ENCODE peak calls at places on chromosomes 1 and 21, in five cellular contexts. W is H1, D is K562, E is HepG2, O is GM12878. S is an unnamed sample.

GRCh38 chr1:89635825-89636815 is 3.2 kb downstream of the LRRC8C start:
- DNase-seq in O (no peak), D (no peak), E (no peak), W (no peak), S (no peak)

GRCh38 chr1:23343246-23344110 is 606 bp downstream of the HNRNPR start:
- DNase-seq in W (no peak), D (no peak), E (peak), O (no peak), S (no peak)

GRCh38 chr1:154179951-154180687 is 11.8 kb downstream of the TPM3 start:
- DNase-seq in W (no peak), D (no peak), E (no peak), O (no peak), S (no peak)

GRCh38 chr1:236736761-236737160 is 50.5 kb downstream of the ACTN2 start:
- DNase-seq in D (no peak), O (no peak), E (no peak), W (no peak), S (no peak)

GRCh38 chr1:38586993-38587646 is 272.5 kb downstream of the RRAGC start:
- DNase-seq in W (peak), D (peak), O (peak), E (peak), S (peak)

GRCh38 chr21:36723371-36723881 is 24.5 kb downstream of the SIM2 start:
- DNase-seq in W (no peak), D (no peak), O (no peak), E (no peak), S (no peak)

GRCh38 chr1:247415423-247416361 is at the start of gene NLRP3:
- DNase-seq in W (no peak), E (peak), D (no peak), O (no peak), S (no peak)

GRCh38 chr21:38683222-38683621 is 122.5 kb upstream of the ETS2 start:
- DNase-seq in O (no peak), W (no peak), E (no peak), D (no peak), S (no peak)

GRCh38 chr1:41758904-41759548 is 159.7 kb downstream of the HIVEP3 start:
- DNase-seq in O (no peak), W (no peak), E (no peak), D (no peak), S (no peak)

GRCh38 chr1:226308166-226308722 is 720 bp downstream of the LIN9 start:
- DNase-seq in W (no peak), O (no peak), E (no peak), D (no peak), S (no peak)

GRCh38 chr21:35203093-35204021 is 154.3 kb upstream of the RUNX1 start:
- DNase-seq in D (no peak), O (no peak), E (no peak), W (no peak), S (no peak)

GRCh38 chr1:37238376-37239224 is 204.3 kb upstream of the GRIK3 start:
- DNase-seq in D (no peak), O (no peak), W (no peak), E (no peak), S (no peak)

GRCh38 chr1:59422921-59423575 is 126.2 kb downstream of the FGGY start:
- DNase-seq in W (no peak), O (no peak), D (no peak), E (peak), S (no peak)

GRCh38 chr1:44808938-44809917 is 905 bp downstream of the BTBD19 start:
- DNase-seq in E (peak), D (peak), O (peak), W (no peak), S (no peak)

GRCh38 chr1:209899948-209900347 is 38.1 kb upstream of the SYT14 start:
- DNase-seq in D (peak), E (peak), O (no peak), W (peak), S (peak)

GRCh38 chr1:112906155-112906698 is 49.8 kb downstream of the SLC16A1 start:
- DNase-seq in W (no peak), E (no peak), O (no peak), D (no peak), S (no peak)

GRCh38 chr21:44455524-44456206 is 355 bp downstream of the LRRC3 start:
- DNase-seq in E (no peak), D (no peak), W (no peak), O (no peak), S (no peak)

GRCh38 chr1:115409097-115409852 is 71.2 kb upstream of the NGF start:
- DNase-seq in O (no peak), E (no peak), D (no peak), W (no peak), S (no peak)

GRCh38 chr1:225762002-225762441 is 15.6 kb upstream of the SRP9 start:
- DNase-seq in O (no peak), E (no peak), W (no peak), D (no peak), S (no peak)

GRCh38 chr1:200535605-200536004 is 84.9 kb downstream of the KIF14 start:
- DNase-seq in E (peak), W (no peak), O (no peak), D (no peak), S (peak)
- TF ChIP-seq RAD21 in E (no peak), W (peak), O (peak), D (peak), S (peak)

DNA sequence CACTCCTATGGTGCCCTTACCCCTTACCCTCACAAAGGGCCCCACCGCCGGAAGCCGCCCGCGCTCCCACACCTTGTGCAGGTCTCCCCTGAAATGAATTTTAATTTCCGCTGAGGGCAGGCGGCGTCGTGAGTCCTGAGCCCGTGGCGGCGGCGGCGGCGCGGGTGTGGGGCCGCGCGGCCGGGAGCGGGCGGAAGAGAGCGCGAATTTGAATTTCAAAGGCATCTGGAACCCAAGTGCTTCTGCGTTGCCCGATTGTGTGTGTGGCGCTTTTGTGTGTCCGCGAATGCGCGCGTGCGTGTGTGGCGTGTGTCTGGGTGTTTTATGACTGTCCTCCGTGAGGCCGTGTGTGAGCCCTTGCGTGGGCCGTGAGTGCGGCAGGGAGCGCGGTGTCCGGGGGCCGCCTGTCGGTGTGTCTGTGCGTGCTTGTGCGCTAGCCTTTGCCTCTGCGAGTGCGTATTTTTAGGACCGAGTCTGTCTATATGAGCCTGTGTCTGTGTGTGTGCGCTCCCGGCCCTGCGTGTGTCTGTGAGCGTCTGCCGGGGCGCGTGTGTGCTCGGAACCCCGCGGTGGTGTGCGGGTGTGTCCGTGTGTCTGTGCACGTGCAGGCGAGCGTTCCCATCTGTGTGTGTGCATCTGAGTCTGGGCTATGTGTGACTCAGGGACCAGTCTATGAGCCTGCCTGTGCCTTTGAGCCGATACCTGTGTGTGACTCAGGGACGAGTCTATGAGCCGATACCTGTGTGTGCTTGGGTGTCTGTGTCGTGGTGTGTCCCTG is 7.9 kb upstream of the ADGRB2 start:
- DNase-seq in O (no peak), W (no peak), E (no peak), D (no peak), S (no peak)
- TF ChIP-seq EZH2 in O (peak), W (peak), E (no peak), D (no peak), S (no peak)

GRCh38 chr21:46111857-46112730 is 14.2 kb downstream of the COL6A2 start:
- DNase-seq in O (no peak), E (no peak), D (no peak), W (no peak), S (no peak)
- TF ChIP-seq RAD21 in O (no peak), E (no peak), D (no peak), W (no peak), S (no peak)

GRCh38 chr1:71488555-71489252 is 407.9 kb upstream of the ZRANB2 start:
- DNase-seq in E (no peak), D (no peak), O (no peak), W (no peak), S (no peak)
- TF ChIP-seq EZH2 in E (no peak), D (no peak), O (no peak), W (no peak), S (no peak)

DNA sequence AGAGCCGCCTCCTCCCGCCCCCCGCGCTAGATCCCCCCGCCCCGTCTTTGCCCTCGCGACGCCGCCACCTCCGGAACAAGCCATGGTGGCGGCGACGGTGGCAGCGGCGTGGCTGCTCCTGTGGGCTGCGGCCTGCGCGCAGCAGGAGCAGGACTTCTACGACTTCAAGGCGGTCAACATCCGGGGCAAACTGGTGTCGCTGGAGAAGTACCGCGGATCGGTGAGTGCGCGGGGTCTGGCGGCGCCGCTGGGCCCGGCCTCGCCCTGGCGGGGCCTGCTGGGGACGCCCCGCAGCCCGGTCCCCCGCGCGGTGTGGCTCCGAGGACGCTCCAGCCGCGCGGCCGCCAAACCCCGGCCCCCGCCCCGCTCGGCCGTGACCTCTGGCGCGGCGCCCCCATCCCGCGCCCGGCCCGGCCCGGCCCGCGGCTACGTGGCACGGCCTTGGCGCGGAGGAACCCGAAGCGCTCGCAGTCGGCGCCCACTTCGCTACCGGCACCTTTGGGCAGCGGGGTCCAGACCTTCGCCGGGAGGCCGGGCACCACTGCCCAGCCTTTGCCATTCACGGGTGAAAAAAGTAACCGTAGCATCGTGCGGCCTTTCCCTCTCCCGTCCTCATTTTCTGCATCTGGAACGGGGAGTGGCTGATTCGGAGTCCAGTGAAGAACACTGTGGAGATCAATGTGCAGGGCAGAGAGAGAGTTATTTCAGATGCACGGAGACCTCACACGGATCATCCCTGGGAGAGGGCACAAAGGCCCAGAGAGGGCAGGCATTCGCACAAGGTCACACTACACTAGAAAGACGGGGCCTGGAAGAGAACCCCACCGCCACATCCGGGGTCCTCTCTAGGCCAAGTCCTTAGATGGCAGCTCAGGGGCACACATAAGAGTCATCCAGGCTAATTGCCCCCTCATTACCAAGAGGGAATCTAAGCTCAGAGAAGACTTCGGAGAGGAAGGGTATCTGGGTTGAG is at the start of gene GPX7:
- DNase-seq in O (no peak), D (no peak), E (no peak), W (no peak), S (no peak)
- TF ChIP-seq RAD21 in O (no peak), D (no peak), E (no peak), W (no peak), S (no peak)